ENCODE peak calls at places on chromosome 19, in five cellular contexts. U is HepG2, E is K562, S is H1, T is GM12878. Q is an unnamed sample.
A peak's percentile ranks its signal among the peaks of the same experiment; 100 is the strongest.

GRCh38 chr19:49073514-49074378 is 1.2 kb upstream of the KCNA7 start:
- DNase-seq in U (peak; percentile 32), E (peak; percentile 91), S (peak; percentile 60), T (no peak), Q (peak; percentile 45)

GRCh38 chr19:32971715-32972540 is at the start of the genes CEP89 and FAAP24:
- DNase-seq in U (peak; percentile 98), E (peak; percentile 99), S (peak; percentile 99), T (peak; percentile 100), Q (peak; percentile 99)

GRCh38 chr19:792361-792885 is 4.8 kb upstream of the PTBP1 start:
- DNase-seq in U (no peak), E (peak; percentile 75), S (no peak), T (no peak), Q (no peak)

GRCh38 chr19:55179570-55180484 is at the start of gene SYT5:
- DNase-seq in U (no peak), E (peak; percentile 76), S (peak; percentile 90), T (no peak), Q (no peak)

GRCh38 chr19:19224852-19225494 is 13.2 kb downstream of the NCAN start:
- DNase-seq in U (peak; percentile 78), E (peak; percentile 96), S (peak; percentile 91), T (no peak), Q (peak; percentile 85)

GRCh38 chr19:11196406-11197287 is 698 bp downstream of the KANK2 start:
- DNase-seq in U (no peak), E (peak; percentile 52), S (peak; percentile 71), T (no peak), Q (no peak)

GRCh38 chr19:33746159-33746558 is 50.5 kb upstream of the KCTD15 start:
- DNase-seq in U (no peak), E (no peak), S (no peak), T (no peak), Q (no peak)

GRCh38 chr19:37077615-37077928 is 661 bp upstream of the ZNF420 start:
- DNase-seq in U (peak; percentile 3), E (no peak), S (no peak), T (no peak), Q (no peak)

GRCh38 chr19:55935206-55935605 is 3.1 kb upstream of the NLRP13 start:
- DNase-seq in U (no peak), E (no peak), S (no peak), T (no peak), Q (no peak)

GRCh38 chr19:47518139-47518538 is 3.3 kb upstream of the NAPA start:
- DNase-seq in U (no peak), E (no peak), S (no peak), T (peak; percentile 90), Q (no peak)

GRCh38 chr19:35240322-35240721 is 8.5 kb upstream of the LSR start:
- DNase-seq in U (no peak), E (no peak), S (no peak), T (peak; percentile 17), Q (no peak)

DNA sequence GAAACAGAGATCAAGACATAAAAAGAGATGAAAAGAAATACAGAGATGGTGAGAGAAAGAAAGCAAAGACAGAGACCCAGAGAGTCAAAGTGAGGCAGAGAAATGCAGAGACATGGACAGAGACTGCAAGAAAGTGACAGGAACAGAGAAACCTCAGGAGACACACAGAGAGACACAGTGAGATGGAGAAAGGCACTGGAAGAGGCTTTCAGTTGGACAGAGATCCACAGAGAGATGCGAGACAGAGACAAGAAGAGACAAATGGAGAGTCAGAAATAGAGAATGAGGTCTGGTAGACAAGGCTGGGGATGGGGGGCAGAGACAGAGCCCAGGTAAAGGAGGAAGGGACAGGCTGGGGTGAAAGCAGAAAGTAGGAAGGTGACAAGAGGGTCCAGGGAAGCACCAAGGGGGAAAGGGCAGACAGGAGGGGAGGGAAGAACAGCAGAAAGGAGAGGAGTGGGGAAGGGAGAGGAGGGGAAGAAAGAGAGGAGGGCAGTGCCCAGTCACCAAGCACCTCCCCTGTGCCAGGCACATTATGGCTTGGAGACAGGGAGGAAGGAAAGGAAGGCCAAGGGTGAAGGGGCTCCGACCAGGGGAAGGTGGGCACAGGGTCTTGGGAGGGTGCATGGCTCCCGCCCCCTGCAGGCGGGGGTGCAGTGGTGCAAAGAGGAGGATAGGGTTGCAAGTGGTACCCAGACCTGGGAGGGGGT is 38.5 kb downstream of the DEDD2 start:
- DNase-seq in U (no peak), E (peak; percentile 37), S (peak; percentile 82), T (no peak), Q (no peak)
- TF ChIP-seq EZH2 in U (no peak), E (no peak), S (no peak), T (no peak), Q (no peak)

GRCh38 chr19:3442487-3443071 is 37.7 kb downstream of the SMIM24 start:
- DNase-seq in U (no peak), E (no peak), S (no peak), T (no peak), Q (no peak)

GRCh38 chr19:3441089-3441985 is 39.0 kb downstream of the SMIM24 start:
- DNase-seq in U (no peak), E (no peak), S (no peak), T (no peak), Q (no peak)

GRCh38 chr19:3441986-3442329 is 38.4 kb downstream of the SMIM24 start:
- DNase-seq in U (no peak), E (no peak), S (no peak), T (no peak), Q (no peak)

GRCh38 chr19:3443840-3444694 is 36.3 kb downstream of the SMIM24 start:
- DNase-seq in U (peak; percentile 39), E (no peak), S (peak; percentile 82), T (no peak), Q (no peak)

GRCh38 chr19:3440082-3440481 is 40.2 kb downstream of the SMIM24 start:
- DNase-seq in U (peak; percentile 50), E (peak; percentile 65), S (peak; percentile 92), T (no peak), Q (no peak)
- TF ChIP-seq RAD21 in U (peak; percentile 78), E (peak; percentile 32), S (peak; percentile 87), T (peak; percentile 60), Q (peak; percentile 75)

GRCh38 chr19:2286402-2287140 is 4.6 kb upstream of the PEAK3 start:
- DNase-seq in U (no peak), E (no peak), S (no peak), T (no peak), Q (no peak)
- H3K4me1 ChIP-seq in U (peaks cover 52% of the 10 kb centered on the region), E (peaks cover 48% of the 10 kb centered on the region), S (peaks cover 2% of the 10 kb centered on the region), T (peaks cover 40% of the 10 kb centered on the region), Q (no peaks in the 10 kb centered on the region)

GRCh38 chr19:41785653-41786052 is 10.7 kb upstream of the CEACAM3 start:
- DNase-seq in U (peak; percentile 52), E (peak; percentile 84), S (peak; percentile 74), T (peak; percentile 35), Q (peak; percentile 80)
- TF ChIP-seq EZH2 in U (no peak), E (no peak), S (no peak), T (no peak), Q (no peak)

DNA sequence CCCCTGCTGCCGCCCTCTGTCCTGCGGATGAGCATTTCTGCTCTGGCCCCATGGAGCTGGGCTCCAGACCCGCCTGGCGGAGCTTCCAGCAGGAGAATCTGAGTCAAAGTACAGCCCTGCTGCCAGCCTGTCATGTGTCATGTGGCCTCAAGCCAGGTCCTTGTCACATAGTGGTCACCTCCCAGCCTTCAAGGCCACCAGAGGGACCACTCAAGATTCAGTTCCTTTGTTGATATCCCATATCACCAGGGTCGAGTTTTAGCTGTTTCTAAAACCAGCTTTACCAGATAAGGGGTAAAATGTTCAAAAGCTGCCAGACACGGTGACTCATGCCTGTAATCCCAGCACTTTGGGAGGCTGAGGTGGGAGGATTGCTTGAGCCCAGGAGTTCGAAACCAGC is 13.4 kb downstream of the THOP1 start:
- DNase-seq in U (no peak), E (peak; percentile 39), S (no peak), T (no peak), Q (no peak)
- TF ChIP-seq RAD21 in U (no peak), E (no peak), S (no peak), T (no peak), Q (no peak)

DNA sequence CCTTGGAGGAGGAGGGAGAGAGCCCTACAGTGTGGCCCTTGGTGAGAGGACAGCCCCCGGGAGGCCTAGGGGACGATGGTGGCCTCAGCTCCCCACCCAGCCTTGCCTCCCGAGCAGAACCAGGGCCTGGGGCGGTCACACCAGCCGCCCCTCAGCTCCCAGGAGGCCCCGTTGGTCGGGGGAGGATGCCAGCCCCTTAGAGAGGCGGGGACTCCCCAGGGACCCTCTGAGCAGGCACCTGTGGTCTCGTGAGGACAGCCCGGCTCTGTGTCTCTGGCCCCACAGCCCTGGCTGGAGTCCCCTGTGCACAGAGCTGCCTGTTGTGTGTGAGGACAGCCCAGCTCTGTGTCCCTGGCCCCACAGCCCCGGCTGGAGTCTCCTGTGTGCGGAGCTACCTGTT is 158.8 kb downstream of the KDM4B start:
- DNase-seq in U (no peak), E (no peak), S (no peak), T (no peak), Q (no peak)
- H3K4me1 ChIP-seq in U (no peaks in the 10 kb centered on the region), E (peaks cover 76% of the 10 kb centered on the region), S (peaks cover 61% of the 10 kb centered on the region), T (peaks cover 58% of the 10 kb centered on the region), Q (no peaks in the 10 kb centered on the region)

Q was measured in HCT116.